ENCODE peak calls at places on chromosomes 16 and 17, in six cellular contexts. M, D, C, E, T and L are unnamed samples.

GRCh38 chr17:74244543-74244942 is 29.5 kb upstream of the DNAI2 start:
- DNase-seq in M (no peak), D (no peak), C (no peak), E (peak; percentile 78), T (no peak), L (no peak)

GRCh38 chr16:19907161-19907992 is 22.7 kb upstream of the GPRC5B start:
- DNase-seq in M (no peak), D (peak; percentile 67), C (peak; percentile 57), E (peak; percentile 67), T (peak; percentile 29), L (peak; percentile 44)

GRCh38 chr16:85056211-85056748 is 28.7 kb downstream of the KIAA0513 start:
- DNase-seq in M (no peak), D (no peak), C (no peak), E (no peak), T (peak; percentile 28), L (no peak)

GRCh38 chr17:77311371-77311981 is 170.7 kb downstream of the SEC14L1 start:
- DNase-seq in M (no peak), D (no peak), C (peak; percentile 90), E (no peak), T (no peak), L (peak; percentile 54)

GRCh38 chr16:53041196-53041977 is 11.3 kb downstream of the CHD9NB start:
- DNase-seq in M (no peak), D (no peak), C (no peak), E (no peak), T (no peak), L (peak; percentile 55)

GRCh38 chr17:40373324-40373723 is 8.8 kb upstream of the GJD3 start:
- DNase-seq in M (no peak), D (no peak), C (no peak), E (no peak), T (no peak), L (no peak)

GRCh38 chr17:44610331-44610730 is 45.9 kb upstream of the MEIOC start:
- DNase-seq in M (no peak), D (no peak), C (no peak), E (no peak), T (no peak), L (no peak)

GRCh38 chr17:31654936-31655335 is 204.1 kb downstream of the COPRS start:
- DNase-seq in M (no peak), D (no peak), C (no peak), E (no peak), T (no peak), L (no peak)

GRCh38 chr16:84541999-84542876 is 37.8 kb upstream of the MEAK7 start:
- DNase-seq in M (no peak), D (no peak), C (no peak), E (no peak), T (no peak), L (no peak)

GRCh38 chr17:74712756-74713155 is at the start of gene CD300LF:
- DNase-seq in M (no peak), D (no peak), C (peak; percentile 22), E (no peak), T (peak; percentile 52), L (no peak)

GRCh38 chr16:1279945-1280589 is 24.2 kb downstream of the TPSD1 start:
- DNase-seq in M (no peak), D (no peak), C (no peak), E (no peak), T (no peak), L (no peak)

GRCh38 chr16:66081967-66082366 is 284.5 kb upstream of the CDH5 start:
- DNase-seq in M (no peak), D (no peak), C (no peak), E (no peak), T (no peak), L (no peak)

GRCh38 chr17:80519091-80519781 is 25.4 kb upstream of the RPTOR start:
- DNase-seq in M (no peak), D (no peak), C (no peak), E (no peak), T (no peak), L (no peak)

GRCh38 chr16:87647431-87648185 is 45.3 kb downstream of the JPH3 start:
- DNase-seq in M (no peak), D (no peak), C (no peak), E (no peak), T (no peak), L (no peak)

GRCh38 chr17:59431606-59432005 is 100.2 kb downstream of the YPEL2 start:
- DNase-seq in M (no peak), D (no peak), C (no peak), E (no peak), T (no peak), L (no peak)

GRCh38 chr17:38428150-38428642 is at the start of gene ARHGAP23:
- DNase-seq in M (no peak), D (peak; percentile 88), C (peak; percentile 33), E (peak; percentile 82), T (peak; percentile 20), L (peak; percentile 71)

GRCh38 chr17:77687921-77688320 is 270.6 kb upstream of the TNRC6C start:
- DNase-seq in M (no peak), D (peak; percentile 24), C (no peak), E (no peak), T (no peak), L (no peak)

GRCh38 chr16:2924901-2925820 is 13.4 kb downstream of the FLYWCH1 start:
- DNase-seq in M (no peak), D (no peak), C (no peak), E (no peak), T (no peak), L (no peak)

GRCh38 chr17:38922538-38923291 is 2.7 kb upstream of the LASP1NB start:
- DNase-seq in M (no peak), D (peak; percentile 90), C (peak; percentile 81), E (no peak), T (peak; percentile 16), L (peak; percentile 84)

GRCh38 chr17:74185786-74186185 is 17.7 kb upstream of the RPL38 start:
- DNase-seq in M (no peak), D (no peak), C (no peak), E (no peak), T (no peak), L (no peak)

GRCh38 chr17:59371426-59372099 is 40.1 kb downstream of the YPEL2 start:
- DNase-seq in M (no peak), D (peak; percentile 92), C (peak; percentile 46), E (no peak), T (no peak), L (no peak)

GRCh38 chr17:2795412-2796163 is 650 bp upstream of the RAP1GAP2 start:
- DNase-seq in M (no peak), D (no peak), C (no peak), E (no peak), T (no peak), L (no peak)

GRCh38 chr17:1107083-1107776 is 72.6 kb downstream of the ABR start:
- DNase-seq in M (no peak), D (no peak), C (no peak), E (no peak), T (no peak), L (no peak)

GRCh38 chr17:47225436-47225858 is 16.3 kb downstream of the MYL4 start:
- DNase-seq in M (peak; percentile 87), D (peak; percentile 90), C (peak; percentile 60), E (no peak), T (no peak), L (peak; percentile 76)

GRCh38 chr16:31099860-31100638 is 5.5 kb upstream of the VKORC1 start:
- DNase-seq in M (no peak), D (no peak), C (no peak), E (no peak), T (no peak), L (no peak)

GRCh38 chr16:72576189-72576588 is 404.2 kb upstream of the PMFBP1 start:
- DNase-seq in M (no peak), D (no peak), C (no peak), E (no peak), T (no peak), L (no peak)

GRCh38 chr16:30904114-30904780 is 7.8 kb downstream of the CTF1 start:
- DNase-seq in M (no peak), D (no peak), C (no peak), E (no peak), T (no peak), L (no peak)

GRCh38 chr17:75636381-75637142 is 3.3 kb downstream of the SMIM5 start:
- DNase-seq in M (no peak), D (no peak), C (no peak), E (no peak), T (no peak), L (no peak)

DNA sequence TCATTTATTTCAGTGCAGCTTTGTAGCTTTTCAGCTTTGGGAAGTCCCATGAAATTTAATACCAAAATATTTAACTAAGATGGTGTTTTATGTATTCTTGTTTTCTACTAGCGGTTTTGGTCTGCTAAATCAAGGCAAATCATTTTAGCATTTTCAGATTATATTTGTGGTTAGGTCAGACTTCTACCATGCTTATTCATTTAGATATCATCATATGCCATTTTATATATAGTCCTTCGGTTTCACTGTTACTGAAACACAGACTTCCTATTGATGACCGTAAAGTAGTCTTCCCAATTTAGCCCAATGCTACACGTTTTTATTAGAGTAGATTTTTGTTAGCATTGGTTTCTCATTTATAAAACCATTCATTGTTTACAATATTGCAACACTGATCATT is 5.5 kb downstream of the DYNLRB2 start:
- DNase-seq in M (no peak), D (no peak), C (no peak), E (no peak), T (no peak), L (no peak)
- H3K27ac ChIP-seq in M (no peak overlapping the region), D (no peak overlapping the region), C (no peak overlapping the region), E (no peak overlapping the region), T (no peak overlapping the region), L (no peak overlapping the region)

DNA sequence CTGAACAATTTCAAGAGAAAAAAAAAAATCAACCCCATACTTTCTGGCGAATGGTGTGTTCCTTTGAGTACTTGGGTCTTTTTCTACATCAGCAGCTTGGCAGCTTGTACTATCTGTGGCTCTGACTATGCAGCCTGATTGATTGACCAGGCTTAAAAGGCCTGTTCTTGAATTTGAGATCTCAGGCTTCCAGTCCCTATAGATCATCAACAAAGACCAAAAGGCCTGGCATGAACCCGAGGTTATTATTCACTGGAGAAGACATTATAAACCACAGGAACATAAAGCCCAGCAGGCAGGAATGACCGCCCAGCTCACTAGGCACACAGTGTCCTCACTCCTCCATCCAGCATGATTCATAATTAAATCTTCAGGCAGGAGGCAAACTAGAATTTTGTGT is 32.1 kb upstream of the CDH3 start:
- DNase-seq in M (no peak), D (no peak), C (no peak), E (no peak), T (no peak), L (no peak)
- H3K27ac ChIP-seq in M (no peak overlapping the region), D (no peak overlapping the region), C (no peak overlapping the region), E (no peak overlapping the region), T (no peak overlapping the region), L (no peak overlapping the region)

DNA sequence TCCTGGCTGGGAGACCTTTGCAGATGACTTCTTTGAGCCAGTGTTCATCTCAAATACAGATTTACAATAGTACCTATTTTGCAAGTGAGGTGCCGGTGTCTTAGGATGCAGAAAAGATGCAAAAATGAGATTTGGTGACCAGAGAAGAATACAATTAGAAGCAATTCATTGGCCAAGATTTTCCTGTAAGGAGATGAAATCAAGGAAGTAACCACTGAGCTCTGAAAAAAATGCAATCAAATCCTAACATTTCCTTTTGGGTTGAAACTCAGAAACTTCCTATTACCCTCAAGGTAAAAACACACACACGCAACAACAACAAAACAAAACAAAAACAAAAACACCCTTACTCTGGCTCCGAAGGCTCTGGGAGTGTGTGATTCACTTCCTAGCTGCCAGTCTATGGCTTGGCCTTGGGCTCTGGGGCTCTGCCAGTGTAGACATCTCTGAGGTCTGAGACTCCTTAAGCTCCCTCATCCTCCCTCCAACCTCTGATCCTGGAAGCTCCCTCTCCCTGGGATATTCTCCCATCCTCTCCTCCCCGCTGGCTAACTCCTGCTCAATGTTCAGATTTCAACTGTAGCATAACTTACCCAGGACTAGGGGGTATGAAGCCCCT is 16.8 kb upstream of the MT4 start:
- DNase-seq in M (no peak), D (no peak), C (no peak), E (no peak), T (no peak), L (no peak)
- H3K27ac ChIP-seq in M (no peak overlapping the region), D (no peak overlapping the region), C (no peak overlapping the region), E (peak overlapping the region; percentile 93), T (no peak overlapping the region), L (no peak overlapping the region)

GRCh38 chr16:67707790-67708189 is 11.3 kb downstream of the GFOD2 start:
- DNase-seq in M (no peak), D (no peak), C (no peak), E (no peak), T (no peak), L (no peak)
- H3K27ac ChIP-seq in M (no peak overlapping the region), D (no peak overlapping the region), C (no peak overlapping the region), E (no peak overlapping the region), T (no peak overlapping the region), L (no peak overlapping the region)